ENCODE peak calls at places on chromosomes 5 and 9, in four cellular contexts. T, Q, E and L are unnamed samples.

GRCh38 chr5:32299059-32299677 is 13.6 kb downstream of the MTMR12 start:
- DNase-seq in E (no peak), T (no peak), Q (no peak), L (no peak)

GRCh38 chr5:133278318-133278717 is 226.5 kb downstream of the HSPA4 start:
- DNase-seq in Q (no peak), E (no peak), T (no peak), L (no peak)

GRCh38 chr9:122029898-122030297 is 63.2 kb downstream of the TTLL11 start:
- DNase-seq in T (no peak), Q (no peak), E (no peak), L (no peak)

GRCh38 chr5:7616897-7617296 is 221.0 kb downstream of the ADCY2 start:
- DNase-seq in T (no peak), E (no peak), Q (no peak), L (no peak)

GRCh38 chr5:133876266-133876665 is 92.2 kb downstream of the C5orf15 start:
- DNase-seq in Q (no peak), T (no peak), E (no peak), L (no peak)

GRCh38 chr9:134564431-134565170 is 77.0 kb upstream of the COL5A1 start:
- DNase-seq in E (no peak), Q (no peak), T (peak; percentile 40), L (no peak)

GRCh38 chr5:10295619-10296326 is 11.9 kb downstream of the CMBL start:
- DNase-seq in Q (no peak), E (no peak), T (no peak), L (no peak)

GRCh38 chr5:27008604-27009564 is 29.5 kb downstream of the CDH9 start:
- DNase-seq in Q (no peak), T (no peak), E (no peak), L (no peak)

GRCh38 chr9:95333426-95333825 is 15.9 kb upstream of the FANCC start:
- DNase-seq in T (no peak), Q (no peak), E (no peak), L (no peak)

GRCh38 chr5:115160975-115161475 is 8.7 kb downstream of the TRIM36 start:
- DNase-seq in T (no peak), E (no peak), Q (no peak), L (no peak)

GRCh38 chr9:110579763-110580255 is 268 bp upstream of the SVEP1 start:
- DNase-seq in T (peak; percentile 79), E (no peak), Q (no peak), L (no peak)

GRCh38 chr9:116395409-116396037 is 241.9 kb downstream of the PAPPA start:
- DNase-seq in E (no peak), T (no peak), Q (no peak), L (no peak)

GRCh38 chr5:153835891-153836515 is 202.7 kb downstream of the FAM114A2 start:
- DNase-seq in T (no peak), Q (no peak), E (no peak), L (no peak)

GRCh38 chr5:56206126-56206525 is 27.0 kb downstream of the ANKRD55 start:
- DNase-seq in E (no peak), T (no peak), Q (no peak), L (no peak)

GRCh38 chr5:139410886-139411835 is 7.3 kb upstream of the SPATA24 start:
- DNase-seq in E (no peak), T (peak; percentile 79), Q (no peak), L (no peak)

GRCh38 chr5:69033690-69034089 is 60.1 kb upstream of the SLC30A5 start:
- DNase-seq in E (no peak), T (no peak), Q (peak; percentile 39), L (no peak)

GRCh38 chr9:11779971-11780370 is 913.2 kb upstream of the TYRP1 start:
- DNase-seq in Q (no peak), T (no peak), E (no peak), L (no peak)

GRCh38 chr5:62284946-62285891 is 20.8 kb upstream of the KIF2A start:
- DNase-seq in T (no peak), Q (no peak), E (no peak), L (no peak)

GRCh38 chr5:73514418-73514817 is 16.2 kb downstream of the BTF3 start:
- DNase-seq in T (no peak), E (no peak), Q (no peak), L (no peak)

GRCh38 chr5:135553688-135554462 is 18.1 kb upstream of the NEUROG1 start:
- DNase-seq in T (no peak), Q (peak; percentile 49), E (no peak), L (peak; percentile 52)

GRCh38 chr9:36149197-36149596 is 12.7 kb downstream of the GLIPR2 start:
- DNase-seq in E (no peak), Q (no peak), T (peak; percentile 77), L (no peak)

GRCh38 chr9:108544866-108545265 is 310.9 kb downstream of the ACTL7B start:
- DNase-seq in T (no peak), E (no peak), Q (no peak), L (no peak)

GRCh38 chr9:32404856-32405255 is 20.4 kb downstream of the ACO1 start:
- DNase-seq in T (no peak), Q (no peak), E (no peak), L (no peak)

GRCh38 chr9:14627513-14627912 is 65.7 kb downstream of the ZDHHC21 start:
- DNase-seq in Q (no peak), T (no peak), E (no peak), L (no peak)

DNA sequence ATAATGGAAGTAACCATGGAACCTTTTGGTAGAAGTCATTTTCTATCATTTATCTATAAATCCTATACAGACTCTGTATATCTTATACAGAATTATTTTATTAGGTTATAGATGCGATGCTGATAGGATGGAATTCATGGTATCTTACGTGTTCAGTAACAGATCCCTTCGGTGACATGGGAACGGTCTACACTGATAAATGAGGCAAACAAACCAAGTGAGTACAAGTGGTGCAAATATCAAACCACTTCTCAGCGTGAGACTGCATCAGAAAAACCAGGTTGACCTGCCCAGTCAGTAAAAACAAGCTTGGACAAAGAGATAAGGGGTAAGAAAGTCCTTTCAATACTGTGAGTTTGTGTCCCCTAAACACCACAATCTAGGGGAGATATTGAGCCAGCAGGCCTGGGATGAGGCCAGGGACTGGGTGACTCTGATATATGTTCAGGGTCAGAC is 215.5 kb downstream of the GAPVD1 start:
- DNase-seq in E (no peak), T (no peak), Q (no peak), L (no peak)
- TF ChIP-seq EP300 in E (no peak), T (no peak), Q (no peak), L (no peak)

GRCh38 chr9:124773473-124774130 is 2.5 kb upstream of the NR6A1 start:
- DNase-seq in E (no peak), T (no peak), Q (no peak), L (no peak)

GRCh38 chr9:124770359-124771020 is 621 bp downstream of the NR6A1 start:
- DNase-seq in E (no peak), Q (peak; percentile 66), T (peak; percentile 72), L (peak; percentile 46)

GRCh38 chr9:124771867-124772621 is 933 bp upstream of the NR6A1 start:
- DNase-seq in Q (peak; percentile 65), E (no peak), T (no peak), L (peak; percentile 75)

GRCh38 chr9:124769451-124770358 is 1.4 kb downstream of the NR6A1 start:
- DNase-seq in Q (peak; percentile 49), T (no peak), E (no peak), L (peak; percentile 73)

DNA sequence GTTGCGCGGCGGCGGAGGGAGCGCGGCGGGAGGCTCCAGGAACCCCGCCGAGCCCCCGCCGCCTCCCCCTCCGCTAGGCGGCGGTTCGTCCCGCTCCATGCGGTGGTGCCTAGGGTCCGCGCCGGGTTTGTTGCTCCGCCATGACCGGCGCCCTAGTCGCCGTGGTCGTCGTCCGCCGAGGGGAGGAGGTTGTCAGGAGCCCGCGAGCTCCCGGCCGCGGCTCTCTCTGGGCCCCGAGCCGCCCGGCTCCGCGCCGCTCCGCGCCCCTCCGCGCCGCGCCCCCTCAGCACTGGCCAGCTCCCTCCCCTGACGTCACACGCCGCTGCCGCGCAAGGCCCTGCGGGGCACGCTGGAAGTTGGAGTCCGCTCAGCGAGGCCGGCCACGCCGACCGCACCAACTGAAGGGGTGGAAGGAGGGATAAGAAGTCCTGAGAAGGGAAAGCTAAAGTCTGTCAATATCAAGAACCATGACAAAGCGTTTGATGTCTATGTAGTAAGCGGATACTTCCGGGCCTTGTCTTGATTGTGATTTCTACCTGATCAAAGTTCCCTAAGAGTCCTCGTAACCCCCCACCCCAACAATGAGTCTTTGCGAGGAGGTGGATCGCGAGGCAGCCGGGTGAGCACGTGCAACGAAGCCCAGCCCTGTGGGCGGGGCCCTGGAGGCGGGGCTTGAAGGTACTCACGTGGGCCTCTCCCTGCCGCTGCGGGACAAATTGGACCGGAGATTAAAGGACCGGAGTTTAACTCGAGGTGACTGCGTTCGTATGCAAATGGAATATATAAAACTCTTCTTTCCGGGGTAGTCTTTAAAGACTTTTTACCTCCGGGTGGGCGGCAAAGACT is at the start of gene NR6A1:
- DNase-seq in T (peak; percentile 98), Q (peak; percentile 96), E (peak; percentile 93), L (peak; percentile 98)
- TF ChIP-seq EP300 in T (no peak), Q (no peak), E (peak; percentile 86), L (peak; percentile 22)

GRCh38 chr5:149388498-149389190 is 9.6 kb upstream of the IL17B start:
- DNase-seq in Q (no peak), T (peak; percentile 54), E (no peak), L (no peak)

GRCh38 chr5:149389552-149390495 is 10.7 kb upstream of the IL17B start:
- DNase-seq in T (peak; percentile 91), Q (no peak), E (no peak), L (no peak)

GRCh38 chr5:149387982-149388381 is 8.9 kb upstream of the IL17B start:
- DNase-seq in E (no peak), Q (no peak), T (peak; percentile 70), L (no peak)

GRCh38 chr5:149386166-149386565 is 7.1 kb upstream of the IL17B start:
- DNase-seq in E (no peak), Q (no peak), T (peak; percentile 74), L (no peak)

DNA sequence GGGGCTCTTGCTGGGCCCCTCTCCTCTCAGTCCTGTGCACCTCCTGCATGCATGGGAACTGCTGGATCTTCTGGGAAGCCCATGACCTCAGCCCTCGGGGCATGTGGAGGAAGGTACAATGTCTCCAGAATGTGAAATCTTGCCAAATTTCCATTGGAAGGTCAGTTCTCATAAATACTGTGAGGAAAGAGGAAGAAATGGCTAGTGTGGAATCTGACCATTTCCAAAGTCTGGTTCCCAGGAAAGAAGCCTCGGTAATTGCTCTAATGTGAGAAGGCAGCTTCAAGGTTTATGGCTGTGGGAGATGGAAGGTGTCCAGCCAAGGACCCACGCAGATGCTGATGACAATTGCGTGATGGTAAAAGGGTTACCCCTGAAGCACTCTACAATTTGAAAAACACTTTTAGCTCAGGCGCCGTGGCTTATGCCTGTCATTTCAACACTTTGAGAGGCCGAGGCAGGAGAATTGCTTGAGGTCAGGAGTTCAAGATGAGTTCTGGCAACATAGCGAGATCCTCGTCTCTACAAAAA is 8.1 kb upstream of the IL17B start:
- DNase-seq in E (no peak), T (peak; percentile 83), Q (no peak), L (no peak)
- TF ChIP-seq EP300 in E (no peak), T (peak; percentile 13), Q (no peak), L (peak; percentile 65)

DNA sequence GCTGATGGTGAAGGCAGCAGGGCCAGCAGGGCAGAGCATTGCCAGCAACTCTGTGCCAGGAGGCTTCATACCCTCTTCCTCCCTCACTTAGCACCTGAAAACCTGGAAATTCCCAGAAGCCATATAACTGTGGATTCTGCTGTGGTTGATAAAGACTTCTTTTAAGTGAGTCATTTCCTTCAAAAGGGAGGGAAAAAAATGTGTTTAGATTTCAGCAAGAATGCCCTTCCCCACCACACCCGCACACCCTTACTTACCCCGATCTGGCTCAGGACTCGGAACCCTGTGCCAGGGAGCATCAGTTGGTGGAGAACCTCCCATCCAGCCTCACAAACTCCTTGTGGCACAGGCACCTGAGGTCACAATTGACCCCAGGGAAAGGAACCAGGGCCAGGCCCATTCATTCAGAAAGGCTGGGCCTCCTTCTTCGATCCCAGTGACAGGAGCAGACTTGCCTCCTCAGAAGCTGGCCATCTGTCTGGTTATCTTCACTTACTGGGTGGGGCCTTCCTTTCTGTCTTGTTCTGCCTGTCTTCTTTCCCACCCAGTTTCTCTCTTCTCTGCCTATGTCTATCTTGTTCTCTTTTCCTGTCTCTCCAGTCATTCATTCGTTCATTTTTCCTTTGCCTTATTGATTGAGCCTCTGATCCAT is 62.6 kb downstream of the PLAC8L1 start:
- DNase-seq in T (no peak), Q (no peak), E (no peak), L (peak; percentile 37)
- TF ChIP-seq EP300 in T (no peak), Q (no peak), E (no peak), L (no peak)